ENCODE peak calls at places on chromosomes 2 and 18, in five cellular contexts. One of them, this sample, is unnamed.

GRCh38 chr2:112583497-112584133 is 794 bp upstream of the CHCHD5 start:
- DNase-seq in HepG2: peak
- DNase-seq in A549: peak
- DNase-seq in GM23338: no peak
- DNase-seq in GM12878: no peak
- DNase-seq in this sample: peak

GRCh38 chr2:120415728-120416509 is 70.0 kb downstream of the INHBB start:
- DNase-seq in HepG2: no peak
- DNase-seq in A549: no peak
- DNase-seq in GM23338: no peak
- DNase-seq in GM12878: no peak
- DNase-seq in this sample: no peak

GRCh38 chr2:70904371-70905216 is 31.1 kb upstream of the ATP6V1B1 start:
- DNase-seq in HepG2: no peak
- DNase-seq in A549: no peak
- DNase-seq in GM23338: peak
- DNase-seq in GM12878: no peak
- DNase-seq in this sample: no peak

GRCh38 chr2:121486191-121486590 is 44.5 kb upstream of the RNU4ATAC start:
- DNase-seq in HepG2: no peak
- DNase-seq in A549: no peak
- DNase-seq in GM23338: no peak
- DNase-seq in GM12878: no peak
- DNase-seq in this sample: no peak

GRCh38 chr2:167954500-167954899 is 292.9 kb downstream of the STK39 start:
- DNase-seq in HepG2: no peak
- DNase-seq in A549: no peak
- DNase-seq in GM23338: no peak
- DNase-seq in GM12878: no peak
- DNase-seq in this sample: no peak

GRCh38 chr2:120630031-120630701 is 105.5 kb upstream of the GLI2 start:
- DNase-seq in HepG2: no peak
- DNase-seq in A549: no peak
- DNase-seq in GM23338: no peak
- DNase-seq in GM12878: no peak
- DNase-seq in this sample: no peak

GRCh38 chr18:46338213-46338612 is 234.0 kb downstream of the HAUS1 start:
- DNase-seq in HepG2: no peak
- DNase-seq in A549: no peak
- DNase-seq in GM23338: peak
- DNase-seq in GM12878: no peak
- DNase-seq in this sample: no peak

GRCh38 chr2:13652531-13653313 is 936.0 kb downstream of the TRIB2 start:
- DNase-seq in HepG2: no peak
- DNase-seq in A549: no peak
- DNase-seq in GM23338: no peak
- DNase-seq in GM12878: no peak
- DNase-seq in this sample: no peak

GRCh38 chr2:77007668-77008067 is 514.5 kb downstream of the LRRTM4 start:
- DNase-seq in HepG2: no peak
- DNase-seq in A549: no peak
- DNase-seq in GM23338: no peak
- DNase-seq in GM12878: no peak
- DNase-seq in this sample: no peak

GRCh38 chr18:9658111-9658641 is 43.8 kb upstream of the PPP4R1 start:
- DNase-seq in HepG2: no peak
- DNase-seq in A549: no peak
- DNase-seq in GM23338: no peak
- DNase-seq in GM12878: no peak
- DNase-seq in this sample: no peak

GRCh38 chr2:237705225-237705524 is 77.8 kb downstream of the LRRFIP1 start:
- DNase-seq in HepG2: no peak
- DNase-seq in A549: no peak
- DNase-seq in GM23338: no peak
- DNase-seq in GM12878: no peak
- DNase-seq in this sample: no peak

GRCh38 chr18:76394780-76395476 is 100.1 kb downstream of the ZNF516 start:
- DNase-seq in HepG2: no peak
- DNase-seq in A549: no peak
- DNase-seq in GM23338: no peak
- DNase-seq in GM12878: no peak
- DNase-seq in this sample: no peak

GRCh38 chr18:78642561-78643398 is 336.8 kb upstream of the SALL3 start:
- DNase-seq in HepG2: no peak
- DNase-seq in A549: no peak
- DNase-seq in GM23338: no peak
- DNase-seq in GM12878: no peak
- DNase-seq in this sample: no peak

GRCh38 chr18:36663312-36663711 is 165.5 kb downstream of the TPGS2 start:
- DNase-seq in HepG2: no peak
- DNase-seq in A549: no peak
- DNase-seq in GM23338: no peak
- DNase-seq in GM12878: no peak
- DNase-seq in this sample: no peak

GRCh38 chr2:138486347-138487198 is 15.0 kb upstream of the SPOPL start:
- DNase-seq in HepG2: no peak
- DNase-seq in A549: no peak
- DNase-seq in GM23338: peak
- DNase-seq in GM12878: no peak
- DNase-seq in this sample: no peak

GRCh38 chr18:54879691-54880090 is 51.4 kb downstream of the RAB27B start:
- DNase-seq in HepG2: no peak
- DNase-seq in A549: no peak
- DNase-seq in GM23338: no peak
- DNase-seq in GM12878: no peak
- DNase-seq in this sample: no peak

GRCh38 chr2:105539331-105539730 is 140.5 kb upstream of the FHL2 start:
- DNase-seq in HepG2: no peak
- DNase-seq in A549: no peak
- DNase-seq in GM23338: no peak
- DNase-seq in GM12878: no peak
- DNase-seq in this sample: no peak

GRCh38 chr2:42567389-42567788 is 1.0 kb upstream of the MTA3 start:
- DNase-seq in HepG2: no peak
- DNase-seq in A549: no peak
- DNase-seq in GM23338: peak
- DNase-seq in GM12878: no peak
- DNase-seq in this sample: no peak

GRCh38 chr2:98444436-98445166 is at the start of gene INPP4A:
- DNase-seq in HepG2: peak
- DNase-seq in A549: peak
- DNase-seq in GM23338: peak
- DNase-seq in GM12878: no peak
- DNase-seq in this sample: peak

GRCh38 chr2:156110890-156111289 is 221.6 kb downstream of the NR4A2 start:
- DNase-seq in HepG2: peak
- DNase-seq in A549: no peak
- DNase-seq in GM23338: peak
- DNase-seq in GM12878: no peak
- DNase-seq in this sample: peak

GRCh38 chr2:69482471-69482870 is 45.2 kb upstream of the NFU1 start:
- DNase-seq in HepG2: no peak
- DNase-seq in A549: no peak
- DNase-seq in GM23338: no peak
- DNase-seq in GM12878: no peak
- DNase-seq in this sample: no peak

GRCh38 chr2:10916953-10917352 is 5.2 kb downstream of the KCNF1 start:
- DNase-seq in HepG2: no peak
- DNase-seq in A549: no peak
- DNase-seq in GM23338: no peak
- DNase-seq in GM12878: no peak
- DNase-seq in this sample: no peak

GRCh38 chr2:61763605-61764034 is 90.2 kb downstream of the FAM161A start:
- DNase-seq in HepG2: peak
- DNase-seq in A549: peak
- DNase-seq in GM23338: no peak
- DNase-seq in GM12878: no peak
- DNase-seq in this sample: peak

GRCh38 chr2:240432820-240433801 is 2.4 kb upstream of the GPC1 start:
- DNase-seq in HepG2: no peak
- DNase-seq in A549: no peak
- DNase-seq in GM23338: no peak
- DNase-seq in GM12878: no peak
- DNase-seq in this sample: no peak

GRCh38 chr2:239465017-239466001 is 64.5 kb upstream of the HDAC4 start:
- DNase-seq in HepG2: no peak
- DNase-seq in A549: peak
- DNase-seq in GM23338: no peak
- DNase-seq in GM12878: no peak
- DNase-seq in this sample: no peak

GRCh38 chr18:26510337-26510736 is 38.0 kb downstream of the KCTD1 start:
- DNase-seq in HepG2: no peak
- DNase-seq in A549: no peak
- DNase-seq in GM23338: no peak
- DNase-seq in GM12878: no peak
- DNase-seq in this sample: no peak

GRCh38 chr18:26515643-26516495 is 32.5 kb downstream of the KCTD1 start:
- DNase-seq in HepG2: no peak
- DNase-seq in A549: no peak
- DNase-seq in GM23338: peak
- DNase-seq in GM12878: no peak
- DNase-seq in this sample: no peak

GRCh38 chr18:26506012-26506411 is 42.3 kb downstream of the KCTD1 start:
- DNase-seq in HepG2: no peak
- DNase-seq in A549: no peak
- DNase-seq in GM23338: no peak
- DNase-seq in GM12878: no peak
- DNase-seq in this sample: no peak

GRCh38 chr18:26516964-26517363 is 31.4 kb downstream of the KCTD1 start:
- DNase-seq in HepG2: no peak
- DNase-seq in A549: no peak
- DNase-seq in GM23338: no peak
- DNase-seq in GM12878: no peak
- DNase-seq in this sample: no peak

GRCh38 chr18:26511339-26512071 is 36.8 kb downstream of the KCTD1 start:
- DNase-seq in HepG2: no peak
- DNase-seq in A549: no peak
- DNase-seq in GM23338: no peak
- DNase-seq in GM12878: no peak
- DNase-seq in this sample: no peak
- TF ChIP-seq JUNB in HepG2: no peak
- TF ChIP-seq JUNB in A549: no peak
- TF ChIP-seq JUNB in GM23338: no peak
- TF ChIP-seq JUNB in GM12878: no peak
- TF ChIP-seq JUNB in this sample: no peak

GRCh38 chr2:25692143-25692542 is 18.8 kb upstream of the DTNB start:
- DNase-seq in HepG2: peak
- DNase-seq in A549: no peak
- DNase-seq in GM23338: peak
- DNase-seq in GM12878: no peak
- DNase-seq in this sample: no peak
- TF ChIP-seq JUNB in HepG2: no peak
- TF ChIP-seq JUNB in A549: no peak
- TF ChIP-seq JUNB in GM23338: no peak
- TF ChIP-seq JUNB in GM12878: no peak
- TF ChIP-seq JUNB in this sample: no peak

GRCh38 chr2:230153390-230153976 is 66.3 kb downstream of the SP110 start:
- DNase-seq in HepG2: no peak
- DNase-seq in A549: no peak
- DNase-seq in GM23338: no peak
- DNase-seq in GM12878: no peak
- DNase-seq in this sample: no peak
- TF ChIP-seq JUNB in HepG2: no peak
- TF ChIP-seq JUNB in A549: no peak
- TF ChIP-seq JUNB in GM23338: no peak
- TF ChIP-seq JUNB in GM12878: no peak
- TF ChIP-seq JUNB in this sample: no peak

GRCh38 chr2:74910245-74910644 is 48.2 kb upstream of the POLE4 start:
- DNase-seq in HepG2: no peak
- DNase-seq in A549: no peak
- DNase-seq in GM23338: no peak
- DNase-seq in GM12878: no peak
- DNase-seq in this sample: no peak

GRCh38 chr2:74915743-74916142 is 42.7 kb upstream of the POLE4 start:
- DNase-seq in HepG2: no peak
- DNase-seq in A549: no peak
- DNase-seq in GM23338: no peak
- DNase-seq in GM12878: peak
- DNase-seq in this sample: no peak

GRCh38 chr2:74906395-74906794 is 52.0 kb upstream of the POLE4 start:
- DNase-seq in HepG2: no peak
- DNase-seq in A549: no peak
- DNase-seq in GM23338: no peak
- DNase-seq in GM12878: no peak
- DNase-seq in this sample: no peak

GRCh38 chr2:74908763-74909444 is 49.5 kb upstream of the POLE4 start:
- DNase-seq in HepG2: peak
- DNase-seq in A549: no peak
- DNase-seq in GM23338: peak
- DNase-seq in GM12878: no peak
- DNase-seq in this sample: no peak

DNA sequence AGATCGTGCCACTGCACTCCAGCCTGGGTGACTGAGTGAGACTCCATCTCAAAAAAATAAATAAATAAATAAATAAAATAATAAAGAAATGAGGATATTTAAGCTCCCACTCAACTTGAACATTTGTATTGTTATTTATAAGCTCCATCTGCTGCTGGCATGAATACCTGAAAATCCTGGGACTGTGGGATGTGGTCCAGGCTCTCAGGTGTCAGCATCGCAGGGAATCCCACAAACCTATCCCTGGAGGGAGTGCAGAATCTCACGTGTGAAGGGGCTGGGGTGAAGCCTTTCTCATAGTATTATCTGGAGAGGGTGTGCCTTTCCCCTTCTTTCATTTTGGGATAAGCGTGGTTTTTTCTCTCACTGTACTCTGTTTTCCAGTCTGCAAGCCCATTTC is 47.4 kb upstream of the POLE4 start:
- DNase-seq in HepG2: no peak
- DNase-seq in A549: no peak
- DNase-seq in GM23338: no peak
- DNase-seq in GM12878: no peak
- DNase-seq in this sample: no peak
- TF ChIP-seq JUNB in HepG2: no peak
- TF ChIP-seq JUNB in A549: no peak
- TF ChIP-seq JUNB in GM23338: no peak
- TF ChIP-seq JUNB in GM12878: no peak
- TF ChIP-seq JUNB in this sample: no peak

GRCh38 chr2:75200140-75200985 is 1.0 kb upstream of the TACR1 start:
- DNase-seq in HepG2: no peak
- DNase-seq in A549: peak
- DNase-seq in GM23338: peak
- DNase-seq in GM12878: no peak
- DNase-seq in this sample: no peak
- TF ChIP-seq JUNB in HepG2: no peak
- TF ChIP-seq JUNB in A549: no peak
- TF ChIP-seq JUNB in GM23338: no peak
- TF ChIP-seq JUNB in GM12878: no peak
- TF ChIP-seq JUNB in this sample: no peak

GRCh38 chr2:38598991-38599295 is 3.8 kb downstream of the HNRNPLL start:
- DNase-seq in HepG2: peak
- DNase-seq in A549: no peak
- DNase-seq in GM23338: no peak
- DNase-seq in GM12878: no peak
- DNase-seq in this sample: no peak
- TF ChIP-seq JUNB in HepG2: no peak
- TF ChIP-seq JUNB in A549: no peak
- TF ChIP-seq JUNB in GM23338: no peak
- TF ChIP-seq JUNB in GM12878: no peak
- TF ChIP-seq JUNB in this sample: no peak

GRCh38 chr2:67797801-67798535 is 264.8 kb downstream of the C1D start:
- DNase-seq in HepG2: no peak
- DNase-seq in A549: no peak
- DNase-seq in GM23338: no peak
- DNase-seq in GM12878: no peak
- DNase-seq in this sample: no peak
- TF ChIP-seq JUNB in HepG2: no peak
- TF ChIP-seq JUNB in A549: no peak
- TF ChIP-seq JUNB in GM23338: no peak
- TF ChIP-seq JUNB in GM12878: no peak
- TF ChIP-seq JUNB in this sample: no peak